ENCODE peak calls at places on chromosomes 6 and 20, in seven cellular contexts. J is cardiac muscle cell, B is sigmoid colon, S is lung, I is neural progenitor cell, M is SK-N-SH, C is adrenal gland. Y is an unnamed sample.

GRCh38 chr6:30494275-30494990 is 5.1 kb downstream of the HLA-E start:
- DNase-seq in S (no peak), J (no peak), M (no peak), I (no peak), B (no peak), C (no peak), Y (no peak)

GRCh38 chr20:41697861-41698559 is 79.8 kb upstream of the CHD6 start:
- DNase-seq in J (peak; percentile 13), M (peak; percentile 50), B (no peak), I (peak; percentile 57), S (no peak), C (no peak), Y (peak; percentile 77)

GRCh38 chr6:10736721-10737120 is 10.9 kb upstream of the TMEM14B start:
- DNase-seq in M (no peak), I (no peak), J (no peak), S (no peak), B (no peak), C (no peak), Y (no peak)

GRCh38 chr6:20213271-20213798 is 1.1 kb upstream of the MBOAT1 start:
- DNase-seq in J (peak; percentile 14), C (no peak), M (no peak), B (no peak), I (no peak), S (no peak), Y (peak; percentile 13)

GRCh38 chr6:93183513-93183912 is 235.8 kb downstream of the EPHA7 start:
- DNase-seq in I (no peak), C (no peak), J (no peak), S (no peak), M (no peak), B (no peak), Y (no peak)

GRCh38 chr6:152543519-152543918 is 93.6 kb downstream of the SYNE1 start:
- DNase-seq in J (no peak), S (no peak), B (no peak), I (no peak), C (no peak), M (no peak), Y (no peak)

GRCh38 chr20:44731657-44732056 is 14.0 kb upstream of the KCNK15 start:
- DNase-seq in B (no peak), C (peak; percentile 41), S (no peak), M (no peak), J (no peak), I (no peak), Y (no peak)

GRCh38 chr6:30312266-30312665 is 14.5 kb upstream of the TRIM39 start:
- DNase-seq in S (no peak), C (no peak), M (no peak), J (no peak), B (no peak), I (no peak), Y (no peak)

GRCh38 chr6:152201134-152201533 is 393.7 kb downstream of the ESR1 start:
- DNase-seq in S (no peak), C (no peak), J (no peak), I (no peak), M (no peak), B (no peak), Y (no peak)

GRCh38 chr20:46599227-46599987 is 49.0 kb upstream of the OCSTAMP start:
- DNase-seq in S (no peak), C (no peak), I (no peak), B (no peak), M (no peak), J (no peak), Y (no peak)

GRCh38 chr6:118652051-118652699 is 784 bp upstream of the CEP85L start:
- DNase-seq in B (no peak), M (no peak), S (no peak), I (peak; percentile 31), J (no peak), C (no peak), Y (peak; percentile 83)

GRCh38 chr20:43187476-43188233 is 2.1 kb downstream of the PTPRT start:
- DNase-seq in I (peak; percentile 77), S (peak; percentile 75), C (peak; percentile 56), B (peak; percentile 78), J (peak; percentile 80), M (peak; percentile 86), Y (peak; percentile 65)

GRCh38 chr6:73528897-73529296 is 8.1 kb upstream of the EEF1A1 start:
- DNase-seq in J (no peak), S (no peak), I (no peak), M (no peak), C (no peak), B (no peak), Y (no peak)

GRCh38 chr6:132934496-132934895 is 120.1 kb downstream of the RPS12 start:
- DNase-seq in B (no peak), M (no peak), J (no peak), S (no peak), C (no peak), I (no peak), Y (no peak)

GRCh38 chr6:132936641-132937040 is 122.3 kb downstream of the RPS12 start:
- DNase-seq in C (no peak), I (no peak), S (no peak), B (no peak), M (peak; percentile 74), J (no peak), Y (no peak)

GRCh38 chr6:132933085-132933484 is 118.7 kb downstream of the RPS12 start:
- DNase-seq in M (no peak), J (no peak), C (no peak), S (no peak), B (no peak), I (peak; percentile 45), Y (peak; percentile 4)

GRCh38 chr6:132932566-132932965 is 118.2 kb downstream of the RPS12 start:
- DNase-seq in J (no peak), M (no peak), C (no peak), B (no peak), I (no peak), S (no peak), Y (no peak)

GRCh38 chr6:132937466-132937906 is 123.1 kb downstream of the RPS12 start:
- DNase-seq in I (peak; percentile 77), B (no peak), J (peak; percentile 80), C (peak; percentile 32), S (peak; percentile 55), M (peak; percentile 43), Y (peak; percentile 94)
- H3K4me1 ChIP-seq in I (peaks cover 22% of the 10 kb centered on the region), B (no peaks in the 10 kb centered on the region), J (no peaks in the 10 kb centered on the region), C (no peaks in the 10 kb centered on the region), S (no peaks in the 10 kb centered on the region), M (peaks cover 10% of the 10 kb centered on the region), Y (peaks cover 5% of the 10 kb centered on the region)

DNA sequence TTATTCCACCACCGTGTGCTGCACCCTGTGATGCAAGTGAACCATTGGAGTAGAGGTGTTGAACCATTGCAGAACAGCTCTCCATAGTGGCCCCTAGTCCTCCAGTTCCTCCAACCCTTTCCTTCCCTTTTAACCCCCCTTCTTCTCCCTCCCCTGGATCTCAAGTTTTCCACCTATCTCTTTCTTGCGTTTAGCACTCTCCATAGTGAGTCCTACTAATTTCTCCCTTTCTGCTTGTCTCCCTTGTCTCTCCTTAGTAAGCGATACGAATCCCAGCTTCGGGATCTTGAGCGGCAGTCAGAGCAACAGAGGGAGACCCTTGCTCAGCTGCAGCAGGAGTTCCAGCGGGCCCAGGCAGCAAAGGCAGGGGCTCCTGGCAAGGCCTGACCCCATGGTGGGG is 1.1 kb downstream of the PFDN6 start:
- DNase-seq in I (no peak), C (no peak), B (no peak), J (no peak), S (no peak), M (no peak), Y (no peak)
- H3K4me3 ChIP-seq in I (peak overlapping the region; percentile 85), C (no peak overlapping the region), B (no peak overlapping the region), J (peak overlapping the region; percentile 74), S (peak overlapping the region; percentile 86), M (peak overlapping the region; percentile 78), Y (peak overlapping the region; percentile 68)

DNA sequence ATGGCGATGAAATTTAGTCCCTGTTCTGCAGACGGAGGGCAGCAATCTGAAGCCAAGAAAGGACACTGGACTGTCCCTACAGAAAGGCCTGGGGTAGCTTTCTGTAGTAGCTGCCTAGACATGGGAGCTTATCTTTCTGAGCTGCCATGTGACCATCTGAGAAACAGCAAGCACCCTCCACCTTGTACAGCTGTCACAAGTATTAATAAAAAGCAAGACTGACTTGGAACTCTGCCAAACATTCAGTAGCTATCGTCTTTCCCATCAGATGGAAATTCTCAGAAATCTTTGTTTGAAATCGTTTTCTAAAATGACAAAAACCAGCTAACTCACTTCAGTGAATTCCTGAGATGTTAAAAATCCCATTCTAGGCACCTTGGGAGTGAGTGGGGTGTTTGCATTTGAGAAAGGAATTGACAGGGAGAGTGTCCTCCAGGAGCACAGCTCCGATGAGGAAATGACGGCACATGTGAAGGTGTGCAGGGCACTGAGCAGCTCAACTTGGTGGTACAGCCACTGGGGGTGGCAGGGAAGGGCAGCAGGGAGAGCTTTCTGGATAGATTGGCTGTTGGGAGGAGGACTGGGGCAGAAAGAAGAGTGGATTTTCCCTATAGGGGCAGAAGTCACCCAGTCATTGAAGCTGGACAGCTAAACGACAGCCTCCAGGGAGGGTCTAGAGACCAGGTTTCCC is 24.5 kb downstream of the ACSS1 start:
- DNase-seq in B (no peak), C (no peak), S (no peak), I (no peak), J (no peak), M (peak; percentile 36), Y (no peak)
- H3K4me1 ChIP-seq in B (no peaks in the 10 kb centered on the region), C (peaks cover 42% of the 10 kb centered on the region), S (peaks cover 35% of the 10 kb centered on the region), I (peaks cover 7% of the 10 kb centered on the region), J (no peaks in the 10 kb centered on the region), M (peaks cover 6% of the 10 kb centered on the region), Y (no peaks in the 10 kb centered on the region)

GRCh38 chr6:156795825-156796224 is 18.6 kb downstream of the ARID1B start:
- DNase-seq in C (no peak), S (no peak), I (no peak), B (no peak), J (no peak), M (peak; percentile 71), Y (no peak)

GRCh38 chr6:156801712-156802111 is 24.5 kb downstream of the ARID1B start:
- DNase-seq in C (no peak), J (no peak), M (no peak), S (no peak), B (no peak), I (no peak), Y (no peak)

GRCh38 chr6:156796627-156797026 is 19.4 kb downstream of the ARID1B start:
- DNase-seq in M (no peak), C (no peak), S (no peak), J (no peak), B (no peak), I (no peak), Y (no peak)

GRCh38 chr6:156794963-156795362 is 17.8 kb downstream of the ARID1B start:
- DNase-seq in S (no peak), B (no peak), M (no peak), J (no peak), I (no peak), C (peak; percentile 36), Y (no peak)

DNA sequence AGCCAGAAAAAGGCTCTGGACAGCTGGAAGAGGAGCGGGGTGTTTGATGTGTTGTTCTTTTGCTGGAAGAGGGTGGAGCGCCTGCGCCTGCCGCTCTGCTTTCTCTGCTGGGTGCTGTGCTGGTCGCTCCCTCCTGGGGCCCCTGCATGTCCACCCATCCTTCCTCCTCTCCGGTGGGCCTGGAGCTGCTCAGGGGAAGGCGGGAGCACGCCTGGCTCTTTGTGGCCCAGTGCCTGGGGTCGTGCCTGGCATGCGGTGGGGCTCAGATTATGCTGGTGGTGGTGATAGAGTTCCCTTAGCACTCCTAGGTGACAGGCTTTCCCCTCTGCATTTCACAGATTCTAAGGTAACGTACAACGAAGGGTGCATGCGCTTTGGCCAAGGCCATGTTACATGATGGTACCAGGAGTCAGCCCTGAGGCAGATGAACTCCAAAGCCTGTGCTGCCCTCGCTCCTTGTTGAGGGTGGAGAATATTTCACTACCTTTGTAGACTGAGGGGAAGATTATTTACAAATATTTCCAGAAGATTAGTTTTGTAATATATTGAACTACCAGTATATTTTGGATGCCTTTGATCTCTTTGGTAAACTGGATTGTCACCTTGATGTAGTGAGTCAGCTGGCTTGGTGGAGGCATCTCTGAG is 21.0 kb downstream of the ARID1B start:
- DNase-seq in C (no peak), J (no peak), B (no peak), M (no peak), I (no peak), S (no peak), Y (no peak)
- H3K4me3 ChIP-seq in C (no peak overlapping the region), J (no peak overlapping the region), B (no peak overlapping the region), M (no peak overlapping the region), I (no peak overlapping the region), S (no peak overlapping the region), Y (no peak overlapping the region)

Y was measured in GM23338.